ENCODE peak calls at places on chromosome 4, in five cellular contexts. X is heart right ventricle, U is tibial artery, Q is GM23248, M is K562. V is an unnamed sample.

GRCh38 chr4:185859106-185859505 is 47.1 kb upstream of the SORBS2 start:
- DNase-seq in X (no peak), M (no peak), Q (no peak), U (no peak), V (no peak)

GRCh38 chr4:65337371-65337770 is 332.9 kb downstream of the EPHA5 start:
- DNase-seq in Q (no peak), M (no peak), U (no peak), X (no peak), V (no peak)

GRCh38 chr4:181061787-181062186 is 1181.4 kb upstream of the TENM3 start:
- DNase-seq in U (no peak), X (no peak), M (no peak), Q (no peak), V (no peak)

GRCh38 chr4:102675142-102675541 is 85.6 kb downstream of the MANBA start:
- DNase-seq in X (no peak), U (no peak), M (no peak), Q (no peak), V (no peak)

GRCh38 chr4:150033937-150034336 is 44.3 kb upstream of the DCLK2 start:
- DNase-seq in Q (peak), M (no peak), U (no peak), X (no peak), V (no peak)

GRCh38 chr4:124111922-124112321 is 600.6 kb downstream of the ANKRD50 start:
- DNase-seq in Q (peak), M (no peak), X (peak), U (no peak), V (no peak)

GRCh38 chr4:41205854-41206460 is 8.4 kb downstream of the APBB2 start:
- DNase-seq in X (no peak), U (no peak), Q (peak), M (no peak), V (no peak)

GRCh38 chr4:40214038-40214437 is 17.2 kb downstream of the RHOH start:
- DNase-seq in Q (no peak), X (no peak), U (no peak), M (no peak), V (no peak)

GRCh38 chr4:142463195-142463594 is 382.9 kb downstream of the INPP4B start:
- DNase-seq in X (no peak), M (no peak), Q (no peak), U (no peak), V (no peak)

GRCh38 chr4:182872886-182873285 is 44.3 kb downstream of the DCTD start:
- DNase-seq in X (no peak), Q (no peak), U (no peak), M (no peak), V (no peak)

GRCh38 chr4:11424000-11424399 is 4.7 kb downstream of the HS3ST1 start:
- DNase-seq in U (no peak), Q (peak), X (peak), M (peak), V (no peak)

GRCh38 chr4:176259330-176260090 is 9.5 kb downstream of the ASB5 start:
- DNase-seq in M (no peak), U (no peak), Q (peak), X (no peak), V (no peak)

GRCh38 chr4:147831452-147832192 is 99.7 kb downstream of the ARHGAP10 start:
- DNase-seq in U (peak), X (peak), M (no peak), Q (peak), V (no peak)

GRCh38 chr4:79650217-79650616 is 242.2 kb upstream of the GK2 start:
- DNase-seq in U (no peak), Q (peak), M (no peak), X (no peak), V (no peak)

GRCh38 chr4:166957451-166957850 is 276.8 kb downstream of the SPOCK3 start:
- DNase-seq in Q (no peak), U (no peak), M (no peak), X (no peak), V (no peak)

GRCh38 chr4:85147481-85148076 is 181.1 kb upstream of the WDFY3 start:
- DNase-seq in Q (peak), X (peak), M (peak), U (peak), V (peak)

GRCh38 chr4:168803727-168804126 is 206.3 kb downstream of the CBR4 start:
- DNase-seq in X (no peak), M (no peak), Q (peak), U (no peak), V (no peak)

GRCh38 chr4:110615366-110616161 is 7.3 kb downstream of the PITX2 start:
- DNase-seq in Q (no peak), X (no peak), U (no peak), M (no peak), V (no peak)

GRCh38 chr4:186227744-186228513 is 622 bp downstream of the KLKB1 start:
- DNase-seq in M (no peak), U (no peak), X (no peak), Q (no peak), V (no peak)

GRCh38 chr4:182343435-182343834 is 100.2 kb downstream of the TENM3 start:
- DNase-seq in M (no peak), Q (no peak), U (no peak), X (no peak), V (no peak)

GRCh38 chr4:157713342-157713741 is 459.5 kb downstream of the GASK1B start:
- DNase-seq in M (no peak), Q (no peak), X (no peak), U (no peak), V (no peak)

GRCh38 chr4:123477804-123478209 is 81.2 kb downstream of the SPRY1 start:
- DNase-seq in X (peak), U (no peak), Q (peak), M (no peak), V (no peak)

GRCh38 chr4:98928131-98928504 is 815 bp downstream of the EIF4E start:
- DNase-seq in X (peak), U (peak), Q (peak), M (peak), V (peak)

GRCh38 chr4:74838746-74839370 is 44.5 kb upstream of the BTC start:
- DNase-seq in U (no peak), Q (peak), M (no peak), X (no peak), V (no peak)

GRCh38 chr4:113499696-113500095 is 261.8 kb downstream of the CAMK2D start:
- DNase-seq in M (no peak), X (no peak), U (no peak), Q (peak), V (no peak)

GRCh38 chr4:101033986-101034385 is 313.3 kb downstream of the PPP3CA start:
- DNase-seq in Q (no peak), U (no peak), M (no peak), X (no peak), V (no peak)

DNA sequence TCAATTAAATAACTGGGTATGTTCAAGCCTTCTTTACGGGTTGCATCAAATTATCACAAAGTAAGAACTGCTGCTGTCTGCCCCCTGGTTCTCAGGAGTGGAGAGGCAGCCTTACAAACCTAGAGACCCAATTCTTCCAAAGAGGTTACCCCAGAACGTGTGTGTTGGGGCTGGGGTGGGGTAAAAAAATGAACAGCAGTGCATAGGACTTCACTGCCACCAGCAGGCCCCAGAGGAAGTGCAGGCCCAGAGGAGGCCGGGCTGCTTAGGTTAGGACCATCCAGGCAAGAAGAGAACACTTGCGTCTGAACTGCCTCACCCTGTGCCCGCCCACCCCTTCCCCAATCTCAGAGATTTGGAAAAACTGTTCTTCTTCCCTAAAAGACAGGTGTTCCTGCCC is 1.5 kb upstream of the NWD2 start:
- DNase-seq in M (no peak), U (no peak), Q (no peak), X (no peak), V (no peak)
- H3K27ac ChIP-seq in M (no peak), U (no peak), Q (no peak), X (no peak), V (peak)

DNA sequence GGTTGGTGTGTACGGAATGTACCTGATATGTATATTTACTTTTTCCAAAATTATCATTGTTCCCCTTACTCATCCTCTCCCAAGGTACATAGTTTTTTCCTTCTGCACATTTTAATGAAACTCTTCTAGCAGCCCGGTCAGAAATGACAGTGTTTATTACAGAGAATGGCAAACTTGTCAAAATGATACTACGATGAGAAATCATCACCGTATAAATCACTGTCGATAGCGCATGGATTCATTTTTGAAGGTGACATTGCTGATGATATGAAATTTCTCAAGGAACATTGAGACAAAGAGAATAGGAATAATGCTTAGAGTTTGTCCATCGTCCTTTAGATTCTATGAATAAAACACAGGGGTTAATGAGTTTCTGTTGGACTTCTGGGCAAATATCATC is 30.6 kb downstream of the FAM114A1 start:
- DNase-seq in M (no peak), Q (no peak), X (no peak), U (no peak), V (no peak)
- H3K27ac ChIP-seq in M (no peak), Q (no peak), X (no peak), U (no peak), V (no peak)

DNA sequence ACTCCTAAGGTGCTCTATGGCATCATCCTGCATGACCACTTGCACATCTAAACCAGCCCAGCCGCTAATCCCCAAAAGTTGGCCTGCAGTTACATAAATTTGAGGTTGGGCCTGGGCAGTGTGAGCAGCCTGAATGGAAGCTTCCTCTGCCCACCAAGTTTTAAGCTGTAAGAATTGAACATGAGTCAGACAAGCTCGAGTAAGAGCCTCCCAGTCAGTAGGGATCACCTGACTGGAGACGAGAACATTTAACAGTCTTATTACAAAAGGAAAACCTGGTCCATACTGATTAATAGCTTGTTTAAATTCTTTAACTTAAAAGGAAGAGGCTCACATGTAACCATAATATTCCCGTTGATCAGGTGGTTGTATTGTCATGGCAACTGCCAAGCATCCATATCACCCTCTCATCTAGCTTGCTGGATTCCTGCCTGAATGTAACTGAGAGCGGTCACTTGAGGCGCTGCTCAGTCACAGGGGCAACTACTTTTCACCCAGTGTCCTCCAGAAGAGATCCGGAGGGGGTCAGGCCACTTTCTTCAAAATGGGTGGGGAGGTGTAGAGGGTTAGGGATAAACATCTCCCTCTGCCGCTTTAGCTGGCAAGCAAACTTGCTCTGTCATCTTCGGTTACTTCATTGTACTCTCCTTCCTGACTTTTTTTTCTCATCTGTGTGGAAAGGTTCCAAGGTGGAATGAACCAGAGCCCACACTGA is 56.6 kb upstream of the WDR1 start:
- DNase-seq in U (no peak), Q (peak), X (peak), M (peak), V (no peak)
- H3K27ac ChIP-seq in U (no peak), Q (peak), X (peak), M (peak), V (no peak)

DNA sequence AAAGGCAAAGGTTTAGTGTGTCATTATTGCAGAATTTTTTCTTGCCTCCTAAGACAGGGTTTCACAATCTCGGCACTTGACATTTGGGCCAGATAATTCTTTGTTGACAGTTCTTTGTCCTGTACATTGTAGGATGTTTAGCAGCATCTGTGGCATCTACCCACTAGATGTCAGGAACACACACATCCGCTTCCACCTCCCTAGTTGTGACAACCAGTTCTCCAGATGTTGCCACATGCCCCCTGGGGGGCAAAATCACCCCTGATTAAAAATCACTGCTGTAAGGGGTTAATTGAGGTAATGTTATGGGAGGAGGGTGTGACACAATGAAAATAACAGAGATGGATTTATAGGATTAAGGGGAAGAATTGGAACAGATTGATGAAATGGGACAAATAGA is 75.3 kb downstream of the HMGB2 start:
- DNase-seq in Q (no peak), M (no peak), X (no peak), U (no peak), V (no peak)
- H3K27ac ChIP-seq in Q (no peak), M (no peak), X (no peak), U (no peak), V (no peak)

V was measured in dorsolateral prefrontal cortex.